ENCODE peak calls at places on chromosomes 12 and 14, in five cellular contexts. T is HepG2, D is SK-N-SH, W is WTC11, Q is A549. H is an unnamed sample.

GRCh38 chr14:42992930-42993329 is 1386.3 kb downstream of the LRFN5 start:
- DNase-seq in D (no peak), T (no peak), W (no peak), Q (no peak), H (no peak)

GRCh38 chr14:100425454-100425814 is 102.3 kb downstream of the SLC25A47 start:
- DNase-seq in T (no peak), D (no peak), W (no peak), Q (no peak), H (no peak)

GRCh38 chr12:69649529-69649928 is 38.8 kb upstream of the LRRC10 start:
- DNase-seq in D (no peak), W (no peak), T (no peak), Q (no peak), H (no peak)

GRCh38 chr12:56993346-56993745 is 13.0 kb downstream of the ZBTB39 start:
- DNase-seq in W (no peak), T (no peak), D (no peak), Q (no peak), H (peak)

GRCh38 chr12:95943231-95943842 is at the start of gene AMDHD1:
- DNase-seq in T (peak), D (peak), W (peak), Q (peak), H (peak)

GRCh38 chr12:54390176-54390667 is 5.7 kb upstream of the ZNF385A start:
- DNase-seq in W (peak), T (no peak), D (no peak), Q (no peak), H (no peak)

GRCh38 chr12:72271401-72271740 is 799 bp upstream of the TRHDE start:
- DNase-seq in T (no peak), Q (no peak), W (peak), D (peak), H (peak)

GRCh38 chr12:54125950-54126695 is 62.7 kb downstream of the SMUG1 start:
- DNase-seq in T (no peak), W (peak), D (peak), Q (no peak), H (peak)

GRCh38 chr14:33782923-33783322 is 168.0 kb downstream of the EGLN3 start:
- DNase-seq in W (no peak), D (no peak), Q (no peak), T (no peak), H (no peak)

GRCh38 chr12:132618683-132619043 is at the start of gene P2RX2:
- DNase-seq in Q (no peak), D (peak), W (no peak), T (no peak), H (no peak)

GRCh38 chr12:51926064-51926632 is 18.8 kb downstream of the ACVRL1 start:
- DNase-seq in T (no peak), W (no peak), Q (no peak), D (no peak), H (no peak)

GRCh38 chr12:89567691-89568239 is 41.9 kb upstream of the POC1B start:
- DNase-seq in W (no peak), Q (no peak), T (no peak), D (no peak), H (no peak)

GRCh38 chr12:89571481-89572190 is 45.8 kb upstream of the POC1B start:
- DNase-seq in T (no peak), W (no peak), D (no peak), Q (no peak), H (no peak)

GRCh38 chr12:89566615-89567014 is 40.8 kb upstream of the POC1B start:
- DNase-seq in Q (no peak), W (no peak), D (no peak), T (no peak), H (no peak)

GRCh38 chr12:89565002-89565401 is 39.2 kb upstream of the POC1B start:
- DNase-seq in T (no peak), D (no peak), W (no peak), Q (no peak), H (no peak)

GRCh38 chr12:89568484-89568883 is 42.6 kb upstream of the POC1B start:
- DNase-seq in T (no peak), D (no peak), W (no peak), Q (no peak), H (no peak)
- TF ChIP-seq MAX in T (no peak), D (no peak), W (no peak), Q (no peak), H (no peak)

GRCh38 chr12:108514973-108515814 is at the start of gene FICD:
- DNase-seq in D (peak), W (peak), Q (peak), T (peak), H (peak)

GRCh38 chr12:108516511-108517275 is 1.6 kb downstream of the FICD start:
- DNase-seq in W (no peak), Q (no peak), D (no peak), T (no peak), H (no peak)

GRCh38 chr12:108514468-108514972 is 557 bp upstream of the FICD start:
- DNase-seq in T (no peak), W (no peak), D (no peak), Q (no peak), H (no peak)

GRCh38 chr12:108517288-108518100 is 2.4 kb downstream of the FICD start:
- DNase-seq in D (no peak), T (no peak), W (no peak), Q (no peak), H (no peak)

DNA sequence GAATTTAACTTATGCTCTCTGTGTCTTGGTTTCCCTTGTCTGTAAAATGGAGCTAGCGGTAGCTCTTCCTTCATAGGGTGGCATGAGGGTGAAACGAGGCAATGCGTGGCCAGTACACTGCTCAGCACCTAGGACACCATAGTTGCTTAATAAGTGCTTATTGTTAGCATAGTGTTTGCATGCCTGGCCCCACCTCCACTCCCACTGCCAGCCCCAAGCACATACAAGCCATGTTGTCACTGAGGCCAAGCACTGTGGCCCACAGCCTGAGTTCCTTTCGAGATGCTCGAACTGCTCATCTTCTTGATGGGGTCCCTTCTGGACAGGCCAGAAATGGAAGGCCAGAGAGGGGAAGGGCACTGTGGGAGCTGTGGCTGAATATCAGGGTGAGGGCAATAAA is 839 bp downstream of the FICD start:
- DNase-seq in T (peak), D (no peak), W (no peak), Q (no peak), H (no peak)
- TF ChIP-seq MAX in T (no peak), D (no peak), W (no peak), Q (no peak), H (no peak)

GRCh38 chr12:108766294-108766693 is 35.0 kb upstream of the CORO1C start:
- DNase-seq in T (no peak), Q (no peak), W (no peak), D (no peak), H (no peak)

GRCh38 chr12:108770963-108771362 is 39.6 kb upstream of the CORO1C start:
- DNase-seq in T (no peak), D (no peak), W (no peak), Q (no peak), H (no peak)

GRCh38 chr12:108770269-108770829 is 39.0 kb upstream of the CORO1C start:
- DNase-seq in T (no peak), W (no peak), D (no peak), Q (no peak), H (no peak)

GRCh38 chr12:108772247-108772646 is 40.9 kb upstream of the CORO1C start:
- DNase-seq in T (no peak), W (no peak), Q (no peak), D (no peak), H (no peak)

GRCh38 chr12:108768591-108769500 is 37.5 kb upstream of the CORO1C start:
- DNase-seq in T (peak), Q (peak), D (peak), W (peak), H (peak)
- TF ChIP-seq MAX in T (peak), Q (no peak), D (no peak), W (peak), H (no peak)

GRCh38 chr12:124698998-124699305 is 131.5 kb upstream of the NCOR2 start:
- DNase-seq in D (no peak), T (no peak), W (no peak), Q (no peak), H (no peak)

GRCh38 chr12:124698211-124698997 is 131.0 kb upstream of the NCOR2 start:
- DNase-seq in W (no peak), D (no peak), T (no peak), Q (no peak), H (no peak)

GRCh38 chr12:124699878-124700277 is 132.5 kb upstream of the NCOR2 start:
- DNase-seq in T (no peak), W (no peak), Q (no peak), D (no peak), H (no peak)

GRCh38 chr12:124702736-124703135 is 135.3 kb upstream of the NCOR2 start:
- DNase-seq in W (no peak), Q (no peak), D (no peak), T (no peak), H (no peak)

DNA sequence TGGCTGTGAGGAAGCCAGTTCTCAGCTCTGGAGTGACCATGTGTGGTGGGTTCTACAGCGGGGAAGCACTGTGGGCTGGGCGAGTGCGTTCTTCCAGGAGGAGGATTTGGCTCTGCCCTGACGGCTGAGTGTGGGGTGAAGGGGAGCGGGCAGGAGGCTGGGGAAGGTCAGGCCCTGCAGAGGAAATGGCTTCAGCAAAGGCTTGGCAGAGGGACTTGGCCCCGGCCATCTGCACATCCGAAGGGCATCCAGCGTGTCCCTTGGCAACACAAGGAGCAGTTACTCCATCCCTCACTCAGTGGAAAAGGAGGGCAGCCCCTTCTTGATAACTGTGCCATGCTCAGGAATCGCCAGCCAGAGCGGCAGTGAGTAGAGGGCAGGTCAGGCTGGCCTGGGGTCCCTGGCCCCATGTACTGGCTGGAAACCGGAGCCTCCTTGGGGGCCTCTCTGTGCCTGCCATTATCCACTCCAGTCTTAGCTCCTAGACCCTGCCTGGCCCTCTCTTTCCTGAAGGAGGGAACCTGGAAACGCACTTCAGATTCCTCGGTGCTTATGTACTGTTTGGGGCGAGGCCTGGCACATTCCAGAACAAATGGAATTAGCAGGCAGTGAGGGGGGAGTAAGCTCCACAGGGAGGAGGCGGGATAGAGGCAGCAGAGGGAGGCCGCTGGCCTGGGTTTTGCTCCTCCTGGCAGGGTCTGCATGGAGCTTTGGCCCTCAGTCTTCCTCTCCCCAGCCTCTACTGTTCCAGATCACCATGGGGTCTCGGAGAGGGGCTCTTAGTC is 133.6 kb upstream of the NCOR2 start:
- DNase-seq in T (no peak), W (no peak), Q (no peak), D (no peak), H (no peak)
- TF ChIP-seq MAX in T (no peak), W (no peak), Q (no peak), D (no peak), H (no peak)

GRCh38 chr12:122399254-122399591 is 23.2 kb downstream of the CLIP1 start:
- DNase-seq in T (no peak), W (no peak), Q (no peak), D (no peak), H (no peak)

GRCh38 chr12:122402264-122402663 is 20.2 kb downstream of the CLIP1 start:
- DNase-seq in W (no peak), D (no peak), Q (no peak), T (no peak), H (no peak)

GRCh38 chr12:122403831-122404230 is 18.6 kb downstream of the CLIP1 start:
- DNase-seq in D (no peak), W (no peak), Q (no peak), T (no peak), H (no peak)

GRCh38 chr12:122403115-122403770 is 19.2 kb downstream of the CLIP1 start:
- DNase-seq in Q (no peak), W (no peak), T (no peak), D (no peak), H (no peak)

DNA sequence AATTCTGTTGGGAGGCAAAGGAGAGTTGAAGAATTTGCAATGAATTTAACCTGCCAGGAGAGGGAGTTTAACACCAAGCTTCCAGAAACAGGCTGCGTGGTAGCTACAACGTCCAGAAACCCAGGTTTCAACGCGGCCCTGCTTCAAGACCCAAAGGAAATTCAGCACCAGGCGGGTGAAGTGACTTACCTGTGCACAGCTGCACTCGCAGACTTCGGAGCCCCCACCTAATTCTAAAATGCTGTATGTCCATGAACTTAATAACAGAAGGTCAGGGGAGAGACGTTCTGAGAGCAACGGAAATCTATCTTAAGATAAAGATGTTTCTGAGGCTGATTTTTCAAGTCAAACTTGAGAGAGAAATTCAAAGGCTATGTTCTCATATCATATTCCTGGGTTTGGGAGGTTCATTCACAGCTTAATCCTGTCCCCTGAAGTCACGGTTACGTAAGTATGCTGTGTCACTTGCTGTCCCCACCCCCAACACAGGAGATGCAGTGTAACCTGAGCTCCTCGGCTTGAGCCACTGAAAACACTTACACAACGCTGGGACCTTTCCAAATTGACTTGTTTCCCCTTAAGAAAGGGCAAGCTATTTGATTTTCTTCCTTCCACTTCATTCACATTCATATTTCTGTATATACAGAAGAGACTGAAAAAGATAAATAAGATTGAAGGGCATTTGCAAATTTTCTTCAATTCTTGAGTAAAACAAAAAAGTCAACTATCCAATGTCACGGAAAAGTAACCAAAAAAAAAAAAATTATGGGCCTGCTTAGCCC is 22.7 kb downstream of the CLIP1 start:
- DNase-seq in Q (peak), W (peak), D (peak), T (peak), H (no peak)
- TF ChIP-seq MAX in Q (peak), W (no peak), D (peak), T (peak), H (peak)

GRCh38 chr12:114746297-114747074 is 62.5 kb upstream of the TBX3 start:
- DNase-seq in T (no peak), D (no peak), Q (no peak), W (no peak), H (no peak)
- TF ChIP-seq MAX in T (no peak), D (no peak), Q (no peak), W (no peak), H (no peak)

GRCh38 chr14:20613094-20614037 is 22.2 kb upstream of the RNASE12 start:
- DNase-seq in D (peak), T (peak), W (peak), Q (peak), H (peak)
- TF ChIP-seq MAX in D (peak), T (peak), W (peak), Q (peak), H (peak)

GRCh38 chr14:35240233-35240632 is 51.9 kb upstream of the PSMA6 start:
- DNase-seq in Q (no peak), D (no peak), T (no peak), W (no peak), H (no peak)
- TF ChIP-seq MAX in Q (no peak), D (no peak), T (no peak), W (no peak), H (no peak)

DNA sequence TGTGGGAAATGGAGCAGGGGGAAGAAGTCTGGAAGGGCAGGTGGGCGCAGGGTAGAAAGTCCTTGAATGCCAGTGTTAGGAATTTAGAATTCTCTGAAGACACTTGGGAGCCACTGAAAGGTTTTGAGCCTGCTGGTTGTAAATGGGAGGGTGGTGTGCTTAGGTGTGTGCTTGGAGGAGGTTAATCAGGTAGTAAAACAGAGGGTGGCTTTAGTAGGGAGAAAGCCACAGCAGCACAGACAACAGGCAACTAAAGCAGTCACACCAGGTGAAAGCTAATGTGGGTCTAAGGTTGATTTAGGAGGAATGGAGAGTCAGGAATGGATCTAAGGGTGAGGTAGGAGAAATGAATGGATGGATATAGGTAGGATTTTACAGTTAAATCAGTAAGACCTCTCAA is 385.0 kb downstream of the ZFP36L1 start:
- DNase-seq in T (no peak), Q (no peak), W (no peak), D (no peak), H (no peak)
- TF ChIP-seq MAX in T (no peak), Q (no peak), W (no peak), D (no peak), H (no peak)

GRCh38 chr12:19833775-19834501 is 394.6 kb downstream of the AEBP2 start:
- DNase-seq in T (no peak), W (no peak), Q (no peak), D (no peak), H (no peak)
- TF ChIP-seq MAX in T (no peak), W (no peak), Q (no peak), D (no peak), H (no peak)

H was measured in H1.